ENCODE peak calls at places on chromosomes 11 and 22, in seven cellular contexts. I is body of pancreas, K is A549, X is HCT116, E is adrenal gland, B is stomach, L is ovary. F is an unnamed sample.

GRCh38 chr11:35781342-35782171 is 119.0 kb downstream of the TRIM44 start:
- DNase-seq in I (no peak), E (no peak), X (no peak), K (peak; percentile 9), B (no peak), L (no peak), F (no peak)

GRCh38 chr11:69253028-69253427 is 40.9 kb upstream of the MYEOV start:
- DNase-seq in E (no peak), I (no peak), X (peak; percentile 43), B (no peak), L (no peak), K (peak; percentile 49), F (no peak)

GRCh38 chr11:61404641-61405040 is 12.3 kb downstream of the TMEM216 start:
- DNase-seq in K (no peak), X (no peak), L (no peak), E (no peak), I (no peak), B (no peak), F (no peak)

GRCh38 chr11:11148598-11148997 is 204.5 kb downstream of the CSNK2A3 start:
- DNase-seq in K (no peak), I (no peak), E (no peak), X (no peak), B (no peak), L (no peak), F (no peak)

GRCh38 chr11:113728814-113729213 is 22.7 kb upstream of the TMPRSS5 start:
- DNase-seq in L (no peak), X (no peak), B (no peak), E (no peak), K (no peak), I (no peak), F (no peak)

GRCh38 chr11:67530282-67530592 is 7.0 kb upstream of the CABP2 start:
- DNase-seq in I (no peak), K (no peak), E (no peak), B (no peak), X (no peak), L (no peak), F (no peak)

GRCh38 chr11:47469411-47470179 is 20.7 kb upstream of the RAPSN start:
- DNase-seq in K (no peak), E (no peak), X (no peak), B (no peak), I (no peak), L (no peak), F (no peak)

GRCh38 chr11:112537846-112538330 is 277.2 kb upstream of the PLET1 start:
- DNase-seq in B (no peak), X (no peak), E (no peak), L (no peak), I (no peak), K (no peak), F (no peak)

GRCh38 chr11:2208691-2209369 is 37.2 kb upstream of the TH start:
- DNase-seq in X (no peak), E (peak; percentile 52), L (peak; percentile 7), K (peak; percentile 38), I (peak; percentile 75), B (peak; percentile 85), F (no peak)

GRCh38 chr22:37228106-37229011 is 15.7 kb downstream of the RAC2 start:
- DNase-seq in E (no peak), I (no peak), B (no peak), K (no peak), X (peak; percentile 37), L (no peak), F (no peak)
- TF ChIP-seq POLR2A in E (no peak), I (no peak), B (no peak), K (no peak), X (no peak), L (no peak), F (peak; percentile 14)

DNA sequence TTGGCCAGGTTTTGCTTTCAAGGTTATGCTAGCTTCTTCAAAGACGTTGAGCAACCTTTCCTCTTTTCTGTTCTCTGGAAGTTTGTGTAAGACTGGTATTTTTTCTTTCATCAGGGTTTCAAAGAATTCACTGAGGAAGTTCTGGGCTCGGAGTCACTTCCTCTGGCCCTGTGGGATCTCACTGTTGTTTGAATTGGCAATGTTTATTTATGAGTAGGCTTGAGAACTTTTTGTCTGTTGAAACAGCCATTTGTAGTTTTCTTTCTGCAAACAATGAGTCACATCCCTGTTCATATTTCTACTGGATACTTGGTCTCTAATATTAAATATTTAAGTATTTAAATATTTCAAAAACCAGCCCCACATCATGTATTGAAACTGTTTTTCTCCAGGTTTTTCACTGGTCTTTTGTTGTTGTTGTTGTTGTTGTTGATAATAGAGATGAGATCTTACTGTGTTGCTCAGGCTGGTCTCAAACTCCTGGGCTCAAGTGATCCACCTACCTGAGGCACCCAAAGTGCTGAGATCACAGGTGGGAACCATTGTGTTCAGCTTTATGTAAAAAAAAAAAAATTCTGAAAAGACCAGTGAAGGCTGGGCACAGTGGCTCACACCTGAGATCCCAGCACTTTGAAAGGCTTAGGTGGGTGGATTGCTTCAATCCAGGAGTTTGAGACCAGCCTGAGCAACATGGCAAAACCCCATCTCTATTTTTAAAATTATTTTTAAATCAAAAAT is 26.9 kb downstream of the SUSD2 start:
- DNase-seq in B (peak; percentile 58), L (peak; percentile 36), X (peak; percentile 95), K (peak; percentile 96), I (peak; percentile 74), E (peak; percentile 83), F (no peak)
- TF ChIP-seq POLR2A in B (no peak), L (no peak), X (no peak), K (no peak), I (no peak), E (no peak), F (no peak)

GRCh38 chr11:75534291-75535038 is 8.7 kb upstream of the GDPD5 start:
- DNase-seq in I (no peak), K (peak; percentile 63), B (peak; percentile 60), E (no peak), L (no peak), X (peak; percentile 33), F (peak; percentile 100)

GRCh38 chr11:75532200-75532972 is 6.6 kb upstream of the GDPD5 start:
- DNase-seq in B (peak; percentile 78), I (peak; percentile 56), L (peak; percentile 52), X (peak; percentile 56), K (peak; percentile 71), E (peak; percentile 91), F (peak; percentile 88)

GRCh38 chr11:75535039-75535563 is 9.4 kb upstream of the GDPD5 start:
- DNase-seq in B (no peak), K (no peak), E (no peak), X (no peak), I (no peak), L (no peak), F (peak; percentile 97)

GRCh38 chr11:75531325-75531724 is 5.6 kb upstream of the GDPD5 start:
- DNase-seq in B (no peak), K (no peak), I (no peak), L (no peak), X (no peak), E (no peak), F (no peak)

GRCh38 chr11:75533843-75534242 is 8.1 kb upstream of the GDPD5 start:
- DNase-seq in B (no peak), L (no peak), E (no peak), I (no peak), X (no peak), K (no peak), F (no peak)
- TF ChIP-seq POLR2A in B (no peak), L (no peak), E (no peak), I (no peak), X (no peak), K (no peak), F (no peak)

GRCh38 chr22:41397143-41397811 is 15.5 kb downstream of the TEF start:
- DNase-seq in X (no peak), B (no peak), E (no peak), I (no peak), L (no peak), K (no peak), F (no peak)
- TF ChIP-seq POLR2A in X (no peak), B (no peak), E (no peak), I (no peak), L (no peak), K (no peak), F (no peak)

GRCh38 chr11:64850979-64851567 is 6.6 kb upstream of the CDC42BPG start:
- DNase-seq in B (peak; percentile 51), X (no peak), E (no peak), I (no peak), L (no peak), K (no peak), F (peak; percentile 43)
- TF ChIP-seq POLR2A in B (no peak), X (no peak), E (no peak), I (no peak), L (no peak), K (no peak), F (no peak)

GRCh38 chr11:71936825-71937224 is 8.0 kb downstream of the RNF121 start:
- DNase-seq in E (no peak), L (no peak), K (peak; percentile 75), B (no peak), X (peak; percentile 16), I (no peak), F (no peak)
- TF ChIP-seq POLR2A in E (no peak), L (no peak), K (no peak), B (no peak), X (no peak), I (no peak), F (no peak)

GRCh38 chr11:116046127-116046526 is 541.9 kb upstream of the CADM1 start:
- DNase-seq in E (no peak), X (no peak), B (no peak), I (no peak), L (no peak), K (no peak), F (no peak)
- TF ChIP-seq POLR2A in E (no peak), X (no peak), B (no peak), I (no peak), L (no peak), K (no peak), F (no peak)

GRCh38 chr11:134224710-134225662 is 515 bp downstream of the VPS26B start:
- DNase-seq in B (peak; percentile 43), X (no peak), L (peak; percentile 20), I (peak; percentile 46), E (peak; percentile 91), K (peak; percentile 10), F (peak; percentile 85)
- TF ChIP-seq POLR2A in B (no peak), X (peak; percentile 76), L (no peak), I (no peak), E (peak; percentile 74), K (peak; percentile 56), F (peak; percentile 62)

DNA sequence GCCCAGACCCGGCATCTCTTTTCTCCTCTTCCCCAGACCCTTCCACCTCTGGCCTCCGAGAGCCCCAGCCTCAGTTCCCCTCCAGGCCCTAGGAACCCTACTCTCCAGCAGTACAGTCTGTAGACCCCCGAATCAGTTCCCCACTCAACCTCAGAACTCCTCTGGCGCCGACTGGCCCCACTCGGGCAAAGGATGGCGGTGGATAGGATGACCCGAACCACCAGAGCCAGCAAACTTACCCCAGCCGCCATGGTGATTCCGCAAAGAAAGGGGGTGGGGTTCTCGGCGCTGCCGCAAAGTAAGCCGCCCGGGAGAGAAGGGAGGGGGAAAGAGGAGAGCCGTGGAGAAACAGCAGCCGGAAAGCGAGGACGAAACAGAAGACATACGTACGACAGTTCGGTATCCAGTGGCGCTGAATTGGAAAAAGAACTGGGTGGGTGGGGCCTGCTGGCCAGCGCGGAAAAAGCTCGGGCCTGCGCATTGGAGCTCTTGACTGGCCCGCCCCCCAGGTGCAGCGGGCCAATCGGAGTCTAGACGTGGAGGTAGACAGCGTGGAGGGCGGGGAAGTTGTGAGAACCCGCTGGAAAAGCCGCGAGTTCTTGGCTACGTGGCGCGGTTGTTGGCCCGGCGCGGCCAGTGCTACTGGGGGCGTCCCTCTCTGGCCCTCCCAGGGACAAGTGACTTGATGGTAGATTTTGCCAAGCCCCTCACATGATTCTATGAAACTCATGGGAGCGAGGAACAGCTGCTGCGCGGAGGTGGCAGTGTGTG is at the start of gene EEF1G:
- DNase-seq in B (peak; percentile 98), X (peak; percentile 99), L (peak; percentile 98), I (peak; percentile 99), K (peak; percentile 100), E (peak; percentile 100), F (peak; percentile 100)
- TF ChIP-seq POLR2A in B (no peak), X (peak; percentile 79), L (peak; percentile 66), I (peak; percentile 84), K (peak; percentile 86), E (peak; percentile 81), F (peak; percentile 76)

F was measured in erythroblast.